ENCODE peak calls at places on chromosomes 4 and X, in six cellular contexts. U, R, G, H, E and N are unnamed samples.

GRCh38 chr4:31194823-31195222 is 474.7 kb downstream of the PCDH7 start:
- DNase-seq in U (no peak), R (no peak), G (no peak), H (no peak), E (no peak), N (no peak)

GRCh38 chr4:32697281-32697814 is 1977.2 kb downstream of the PCDH7 start:
- DNase-seq in U (no peak), R (no peak), G (no peak), H (no peak), E (no peak), N (peak; percentile 8)

GRCh38 chr4:146333187-146333894 is 119.0 kb downstream of the REELD1 start:
- DNase-seq in U (peak; percentile 29), R (peak; percentile 89), G (peak; percentile 18), H (no peak), E (no peak), N (peak; percentile 51)

GRCh38 chrX:1248381-1249061 is 20.1 kb upstream of the CSF2RA start:
- DNase-seq in U (peak; percentile 7), R (no peak), G (peak; percentile 50), H (no peak), E (no peak), N (no peak)

GRCh38 chr4:17544205-17544604 is 29.2 kb downstream of the CLRN2 start:
- DNase-seq in U (no peak), R (peak; percentile 42), G (no peak), H (no peak), E (no peak), N (no peak)

GRCh38 chr4:55366621-55367020 is 20.6 kb downstream of the SRD5A3 start:
- DNase-seq in U (no peak), R (no peak), G (no peak), H (no peak), E (no peak), N (no peak)

GRCh38 chr4:57490520-57490919 is 380.3 kb upstream of the IGFBP7 start:
- DNase-seq in U (no peak), R (no peak), G (peak; percentile 60), H (no peak), E (no peak), N (peak; percentile 18)

GRCh38 chrX:97267376-97267775 is 383.7 kb downstream of the RPA4 start:
- DNase-seq in U (no peak), R (no peak), G (no peak), H (no peak), E (no peak), N (no peak)

GRCh38 chr4:66016240-66016639 is 346.0 kb upstream of the EPHA5 start:
- DNase-seq in U (no peak), R (no peak), G (no peak), H (no peak), E (no peak), N (no peak)

GRCh38 chr4:101791189-101791572 is 651 bp downstream of the BANK1 start:
- DNase-seq in U (no peak), R (no peak), G (peak; percentile 25), H (no peak), E (no peak), N (no peak)

GRCh38 chr4:92952426-92952825 is 648.7 kb downstream of the GRID2 start:
- DNase-seq in U (peak; percentile 0), R (peak; percentile 10), G (no peak), H (no peak), E (no peak), N (no peak)

GRCh38 chr4:41281038-41281634 is 24.4 kb downstream of the UCHL1 start:
- DNase-seq in U (peak; percentile 89), R (peak; percentile 82), G (peak; percentile 84), H (peak; percentile 84), E (no peak), N (peak; percentile 18)

GRCh38 chr4:152458801-152459302 is 77.0 kb downstream of the FBXW7 start:
- DNase-seq in U (no peak), R (peak; percentile 67), G (no peak), H (no peak), E (no peak), N (no peak)

GRCh38 chr4:186915816-186916215 is 192.2 kb upstream of the FAT1 start:
- DNase-seq in U (no peak), R (peak; percentile 16), G (no peak), H (no peak), E (no peak), N (no peak)

GRCh38 chr4:3270141-3270611 is 21.2 kb downstream of the MSANTD1 start:
- DNase-seq in U (no peak), R (no peak), G (no peak), H (peak; percentile 23), E (no peak), N (no peak)

GRCh38 chr4:146273204-146273901 is 59.0 kb downstream of the REELD1 start:
- DNase-seq in U (no peak), R (no peak), G (no peak), H (no peak), E (no peak), N (no peak)

GRCh38 chr4:78651250-78651860 is 99.8 kb downstream of the ANXA3 start:
- DNase-seq in U (no peak), R (no peak), G (no peak), H (no peak), E (no peak), N (no peak)

GRCh38 chr4:89121711-89122387 is 10.5 kb downstream of the TIGD2 start:
- DNase-seq in U (no peak), R (peak; percentile 64), G (peak; percentile 79), H (no peak), E (no peak), N (no peak)

GRCh38 chr4:69836321-69836720 is 23.6 kb downstream of the SULT1E1 start:
- DNase-seq in U (no peak), R (no peak), G (no peak), H (no peak), E (no peak), N (no peak)

GRCh38 chr4:2695661-2696060 is 60.5 kb downstream of the TNIP2 start:
- DNase-seq in U (no peak), R (no peak), G (no peak), H (no peak), E (no peak), N (no peak)

GRCh38 chr4:6898763-6899162 is 10.9 kb upstream of the TBC1D14 start:
- DNase-seq in U (no peak), R (no peak), G (no peak), H (no peak), E (no peak), N (no peak)

GRCh38 chrX:6169407-6169806 is 59.3 kb downstream of the NLGN4X start:
- DNase-seq in U (no peak), R (no peak), G (no peak), H (no peak), E (no peak), N (no peak)

GRCh38 chrX:47637546-47638195 is 7.9 kb upstream of the CFP start:
- DNase-seq in U (no peak), R (peak; percentile 27), G (no peak), H (no peak), E (no peak), N (no peak)

GRCh38 chrX:104370089-104370488 is 115.4 kb upstream of the ESX1 start:
- DNase-seq in U (peak; percentile 36), R (peak; percentile 18), G (peak; percentile 28), H (peak; percentile 4), E (no peak), N (peak; percentile 31)

GRCh38 chr4:67721317-67721769 is 20.4 kb upstream of the UBA6 start:
- DNase-seq in U (no peak), R (no peak), G (no peak), H (no peak), E (no peak), N (no peak)

GRCh38 chr4:183129675-183130074 is 30.6 kb downstream of the WWC2 start:
- DNase-seq in U (no peak), R (no peak), G (no peak), H (no peak), E (no peak), N (no peak)

GRCh38 chr4:156677136-156677535 is 294.5 kb downstream of the PDGFC start:
- DNase-seq in U (peak; percentile 23), R (peak; percentile 56), G (peak; percentile 52), H (peak; percentile 22), E (no peak), N (no peak)

GRCh38 chr4:13492752-13493151 is 8.6 kb upstream of the RAB28 start:
- DNase-seq in U (no peak), R (no peak), G (no peak), H (no peak), E (no peak), N (no peak)

GRCh38 chrX:46301903-46302302 is 243.3 kb downstream of the ZNF674 start:
- DNase-seq in U (no peak), R (no peak), G (no peak), H (no peak), E (no peak), N (no peak)

GRCh38 chr4:21948347-21949072 is at the start of gene KCNIP4:
- DNase-seq in U (peak; percentile 25), R (peak; percentile 16), G (no peak), H (peak; percentile 68), E (no peak), N (no peak)

GRCh38 chrX:41933546-41933945 is 10.2 kb upstream of the CASK start:
- DNase-seq in U (no peak), R (no peak), G (no peak), H (no peak), E (no peak), N (no peak)